ENCODE peak calls at places on chromosome 11, in six cellular contexts. One of them, this sample, is unnamed.

GRCh38 chr11:64698427-64698826 is 24.6 kb downstream of the NRXN2 start:
- DNase-seq in mesendoderm: no peak
- DNase-seq in IMR-90: no peak
- DNase-seq in H9: no peak
- DNase-seq in H1: no peak
- DNase-seq in mesenchymal stem cell: no peak
- DNase-seq in this sample: no peak

GRCh38 chr11:30424851-30425250 is 101.9 kb downstream of the ARL14EP start:
- DNase-seq in IMR-90: no peak
- DNase-seq in H9: no peak
- DNase-seq in mesenchymal stem cell: no peak
- DNase-seq in H1: no peak
- DNase-seq in mesendoderm: no peak
- DNase-seq in this sample: no peak

GRCh38 chr11:45142241-45142885 is 4.1 kb upstream of the PRDM11 start:
- DNase-seq in H1: no peak
- DNase-seq in H9: no peak
- DNase-seq in mesenchymal stem cell: no peak
- DNase-seq in IMR-90: peak; percentile 28
- DNase-seq in mesendoderm: no peak
- DNase-seq in this sample: no peak

GRCh38 chr11:110808291-110808690 is 96.1 kb upstream of the ARHGAP20 start:
- DNase-seq in IMR-90: no peak
- DNase-seq in mesenchymal stem cell: no peak
- DNase-seq in H1: no peak
- DNase-seq in mesendoderm: no peak
- DNase-seq in H9: no peak
- DNase-seq in this sample: no peak

GRCh38 chr11:97389270-97389669 is 999.5 kb downstream of the JRKL start:
- DNase-seq in H9: no peak
- DNase-seq in mesendoderm: no peak
- DNase-seq in IMR-90: no peak
- DNase-seq in H1: no peak
- DNase-seq in mesenchymal stem cell: no peak
- DNase-seq in this sample: no peak

GRCh38 chr11:16809901-16810668 is 71.6 kb downstream of the C11orf58 start:
- DNase-seq in H9: no peak
- DNase-seq in H1: no peak
- DNase-seq in IMR-90: peak; percentile 33
- DNase-seq in mesenchymal stem cell: no peak
- DNase-seq in mesendoderm: no peak
- DNase-seq in this sample: no peak

GRCh38 chr11:61700221-61700620 is 20.0 kb downstream of the DAGLA start:
- DNase-seq in mesendoderm: peak; percentile 56
- DNase-seq in mesenchymal stem cell: peak; percentile 56
- DNase-seq in H1: no peak
- DNase-seq in IMR-90: peak; percentile 51
- DNase-seq in H9: peak; percentile 72
- DNase-seq in this sample: no peak

GRCh38 chr11:17369094-17369493 is 17.5 kb downstream of the NCR3LG1 start:
- DNase-seq in mesenchymal stem cell: no peak
- DNase-seq in mesendoderm: no peak
- DNase-seq in H9: no peak
- DNase-seq in IMR-90: no peak
- DNase-seq in H1: no peak
- DNase-seq in this sample: no peak

GRCh38 chr11:94309757-94310156 is 5.4 kb downstream of the IZUMO1R start:
- DNase-seq in mesendoderm: no peak
- DNase-seq in H9: no peak
- DNase-seq in H1: no peak
- DNase-seq in IMR-90: no peak
- DNase-seq in mesenchymal stem cell: no peak
- DNase-seq in this sample: no peak

GRCh38 chr11:128291835-128292234 is 295.5 kb downstream of the ETS1 start:
- DNase-seq in mesendoderm: no peak
- DNase-seq in H9: no peak
- DNase-seq in IMR-90: no peak
- DNase-seq in mesenchymal stem cell: no peak
- DNase-seq in H1: no peak
- DNase-seq in this sample: no peak

GRCh38 chr11:36567684-36568083 is at the start of gene RAG1:
- DNase-seq in mesendoderm: no peak
- DNase-seq in H9: no peak
- DNase-seq in IMR-90: no peak
- DNase-seq in mesenchymal stem cell: no peak
- DNase-seq in H1: no peak
- DNase-seq in this sample: no peak

GRCh38 chr11:61635787-61636186 is 44.4 kb upstream of the DAGLA start:
- DNase-seq in IMR-90: no peak
- DNase-seq in mesenchymal stem cell: no peak
- DNase-seq in mesendoderm: no peak
- DNase-seq in H9: no peak
- DNase-seq in H1: no peak
- DNase-seq in this sample: no peak

GRCh38 chr11:12683857-12684256 is 9.6 kb downstream of the TEAD1 start:
- DNase-seq in IMR-90: no peak
- DNase-seq in H1: no peak
- DNase-seq in mesendoderm: no peak
- DNase-seq in mesenchymal stem cell: peak; percentile 68
- DNase-seq in H9: no peak
- DNase-seq in this sample: no peak

GRCh38 chr11:6746086-6746618 is 25.6 kb downstream of the OR2AG2 start:
- DNase-seq in mesendoderm: no peak
- DNase-seq in H1: no peak
- DNase-seq in IMR-90: no peak
- DNase-seq in mesenchymal stem cell: peak; percentile 15
- DNase-seq in H9: no peak
- DNase-seq in this sample: no peak

GRCh38 chr11:41047229-41047628 is 412.2 kb downstream of the LRRC4C start:
- DNase-seq in H1: no peak
- DNase-seq in mesendoderm: no peak
- DNase-seq in H9: no peak
- DNase-seq in IMR-90: no peak
- DNase-seq in mesenchymal stem cell: no peak
- DNase-seq in this sample: no peak

GRCh38 chr11:127993788-127994187 is 593.6 kb downstream of the ETS1 start:
- DNase-seq in H9: peak; percentile 51
- DNase-seq in mesenchymal stem cell: no peak
- DNase-seq in H1: peak; percentile 57
- DNase-seq in mesendoderm: peak; percentile 53
- DNase-seq in IMR-90: no peak
- DNase-seq in this sample: no peak

GRCh38 chr11:74504100-74504691 is 10.7 kb upstream of the LIPT2 start:
- DNase-seq in mesendoderm: no peak
- DNase-seq in H9: no peak
- DNase-seq in IMR-90: no peak
- DNase-seq in H1: no peak
- DNase-seq in mesenchymal stem cell: no peak
- DNase-seq in this sample: no peak
- H2BK15ac ChIP-seq in mesendoderm: no peak overlapping the region
- H2BK15ac ChIP-seq in H9: no peak overlapping the region
- H2BK15ac ChIP-seq in IMR-90: no peak overlapping the region
- H2BK15ac ChIP-seq in H1: no peak overlapping the region
- H2BK15ac ChIP-seq in mesenchymal stem cell: no peak overlapping the region
- H2BK15ac ChIP-seq in this sample: no peak overlapping the region

GRCh38 chr11:19952101-19952605 is 208.1 kb downstream of the DBX1 start:
- DNase-seq in mesendoderm: peak; percentile 51
- DNase-seq in IMR-90: no peak
- DNase-seq in mesenchymal stem cell: no peak
- DNase-seq in H1: no peak
- DNase-seq in H9: no peak
- DNase-seq in this sample: no peak
- H3K4me1 ChIP-seq in mesendoderm: peaks cover 9% of the 10 kb centered on the region
- H3K4me1 ChIP-seq in IMR-90: peaks cover 15% of the 10 kb centered on the region
- H3K4me1 ChIP-seq in mesenchymal stem cell: peaks cover 5% of the 10 kb centered on the region
- H3K4me1 ChIP-seq in H1: peaks cover 20% of the 10 kb centered on the region
- H3K4me1 ChIP-seq in H9: peaks cover 21% of the 10 kb centered on the region
- H3K4me1 ChIP-seq in this sample: peaks cover 7% of the 10 kb centered on the region

DNA sequence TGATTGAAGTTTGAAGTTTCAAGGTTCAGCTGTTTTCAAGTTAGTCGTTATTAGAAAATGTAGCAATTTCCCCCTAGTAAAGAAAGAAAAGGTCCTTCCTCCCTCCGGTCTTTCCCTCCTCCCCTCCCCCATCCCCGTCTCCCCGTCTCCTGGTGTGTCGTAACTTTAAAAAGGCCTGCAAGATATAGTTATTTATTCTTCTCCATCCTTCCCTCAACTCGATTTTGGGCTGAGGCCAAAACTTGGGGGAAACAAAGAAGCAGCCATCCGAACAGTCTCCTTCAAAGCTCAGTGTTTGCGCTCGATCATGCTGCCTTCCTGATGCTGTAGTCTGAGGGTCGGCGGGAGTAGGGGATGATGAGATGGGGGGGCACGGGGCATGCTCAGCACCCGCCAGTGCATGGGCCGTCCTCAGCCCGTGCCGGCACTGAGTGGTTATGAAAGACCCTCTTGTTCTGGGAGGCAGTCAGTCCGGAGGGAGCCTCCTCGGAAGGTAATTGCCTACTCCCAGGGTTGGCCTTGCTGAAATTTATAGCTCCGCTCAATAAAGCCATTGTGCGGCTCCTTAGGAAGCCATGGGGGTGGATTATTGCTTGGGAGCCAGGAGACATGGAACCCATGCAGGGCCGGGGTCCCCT is 212.5 kb upstream of the CADM1 start:
- DNase-seq in mesendoderm: no peak
- DNase-seq in IMR-90: no peak
- DNase-seq in mesenchymal stem cell: no peak
- DNase-seq in H1: no peak
- DNase-seq in H9: no peak
- DNase-seq in this sample: no peak
- H2BK15ac ChIP-seq in mesendoderm: no peak overlapping the region
- H2BK15ac ChIP-seq in IMR-90: no peak overlapping the region
- H2BK15ac ChIP-seq in mesenchymal stem cell: no peak overlapping the region
- H2BK15ac ChIP-seq in H1: no peak overlapping the region
- H2BK15ac ChIP-seq in H9: no peak overlapping the region
- H2BK15ac ChIP-seq in this sample: peak overlapping the region; percentile 8

DNA sequence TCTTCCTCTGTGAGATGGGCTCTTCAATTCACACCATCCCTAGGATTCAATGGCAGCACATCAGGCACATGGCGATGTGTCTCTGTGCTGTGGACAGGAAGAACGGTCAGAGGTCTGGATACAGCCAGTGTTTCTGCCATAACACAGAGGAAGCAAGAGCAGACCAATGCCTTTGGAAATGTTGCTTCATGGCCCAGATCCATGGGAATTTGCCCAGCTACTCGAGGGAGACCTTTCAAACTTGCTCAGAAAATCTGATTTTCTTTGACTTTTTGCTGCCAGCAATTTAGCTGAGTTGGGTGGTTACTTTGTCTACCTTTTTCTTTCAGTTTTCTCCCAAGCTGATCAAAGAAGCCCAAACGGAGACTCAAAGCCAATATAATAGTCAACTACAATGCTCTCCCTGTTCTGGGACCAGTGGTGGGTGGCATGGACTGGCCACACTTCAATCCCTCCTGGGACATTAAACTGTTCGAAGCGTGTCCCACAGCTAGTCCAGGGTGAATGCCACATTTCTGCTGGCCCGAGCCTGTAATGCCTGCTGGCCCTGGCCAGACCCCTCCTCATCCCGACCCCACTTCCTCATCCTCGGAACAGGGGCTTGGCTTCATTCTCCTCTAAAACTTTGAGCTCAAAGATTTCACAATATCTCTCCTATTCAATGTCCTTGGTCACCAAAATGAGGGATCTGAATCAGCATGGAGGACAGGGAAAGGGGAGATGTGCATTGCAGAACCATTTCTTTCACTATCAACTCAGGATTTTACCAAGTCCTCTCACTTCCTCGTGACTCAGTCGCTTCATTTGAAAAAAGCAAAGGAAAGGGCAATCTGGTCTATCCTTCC is 93.3 kb downstream of the ABTB2 start:
- DNase-seq in IMR-90: no peak
- DNase-seq in H1: no peak
- DNase-seq in mesendoderm: no peak
- DNase-seq in H9: no peak
- DNase-seq in mesenchymal stem cell: no peak
- DNase-seq in this sample: no peak
- H3K4me1 ChIP-seq in IMR-90: peaks cover 11% of the 10 kb centered on the region
- H3K4me1 ChIP-seq in H1: peaks cover 8% of the 10 kb centered on the region
- H3K4me1 ChIP-seq in mesendoderm: no peaks in the 10 kb centered on the region
- H3K4me1 ChIP-seq in H9: peaks cover 4% of the 10 kb centered on the region
- H3K4me1 ChIP-seq in mesenchymal stem cell: peaks cover 26% of the 10 kb centered on the region
- H3K4me1 ChIP-seq in this sample: peaks cover 9% of the 10 kb centered on the region

DNA sequence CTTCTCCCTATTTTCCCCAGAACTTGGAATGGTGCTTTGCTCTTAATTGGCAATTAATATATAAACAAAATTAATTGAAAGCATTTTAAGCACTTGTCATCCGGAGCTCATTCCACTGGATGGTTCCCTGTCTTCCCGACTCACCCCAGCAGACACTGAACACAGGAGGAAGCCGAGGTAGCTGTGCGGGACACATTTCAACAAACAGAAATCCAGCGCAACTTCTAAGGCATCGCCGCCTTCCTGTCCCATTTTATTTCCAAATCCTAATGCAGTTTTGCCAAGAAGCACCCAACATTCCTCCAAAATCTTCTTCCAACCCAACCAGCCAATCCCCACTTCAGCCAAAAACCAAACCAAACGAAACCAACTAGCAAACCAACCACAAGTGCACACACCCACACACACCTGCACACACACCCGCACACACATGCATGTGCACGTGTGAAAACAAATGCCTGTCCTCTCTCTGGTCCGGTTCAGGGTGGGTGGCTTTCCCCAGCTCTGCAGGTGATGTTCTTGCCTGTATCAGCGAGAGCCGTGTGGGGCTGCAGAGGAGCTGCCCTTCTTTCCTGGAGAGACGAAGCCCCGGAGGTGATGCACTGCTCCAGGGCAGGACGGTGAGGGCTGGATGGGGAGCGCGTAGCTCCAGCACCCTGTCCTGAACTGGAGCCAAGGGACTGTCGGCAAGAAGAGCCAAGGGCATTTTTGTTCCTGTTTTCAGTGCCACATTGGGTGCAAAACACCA is 100.9 kb upstream of the B3GAT1 start:
- DNase-seq in IMR-90: no peak
- DNase-seq in mesendoderm: no peak
- DNase-seq in H1: no peak
- DNase-seq in H9: no peak
- DNase-seq in mesenchymal stem cell: no peak
- DNase-seq in this sample: no peak
- H2BK15ac ChIP-seq in IMR-90: no peak overlapping the region
- H2BK15ac ChIP-seq in mesendoderm: no peak overlapping the region
- H2BK15ac ChIP-seq in H1: no peak overlapping the region
- H2BK15ac ChIP-seq in H9: no peak overlapping the region
- H2BK15ac ChIP-seq in mesenchymal stem cell: no peak overlapping the region
- H2BK15ac ChIP-seq in this sample: no peak overlapping the region

DNA sequence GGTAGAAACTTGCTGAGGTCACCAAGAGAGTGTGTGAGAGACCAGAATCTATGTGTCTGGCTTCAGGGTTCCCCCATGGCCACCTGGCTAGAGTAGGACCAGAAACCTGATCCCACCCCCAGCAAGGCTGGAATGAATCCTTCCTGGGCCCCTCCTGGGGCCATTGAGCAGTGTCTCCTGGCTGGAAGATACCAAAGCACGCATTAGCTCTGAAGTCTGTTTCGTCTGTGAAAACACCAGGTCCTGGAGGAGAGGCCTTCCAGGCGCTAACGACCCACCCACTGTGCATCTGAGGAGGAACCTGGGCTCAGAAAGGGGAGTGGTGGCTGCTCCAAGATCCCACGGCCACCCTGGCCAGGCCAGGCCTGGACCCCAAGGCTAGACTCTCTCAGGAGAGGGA is 15.5 kb upstream of the TSKU start:
- DNase-seq in H1: no peak
- DNase-seq in IMR-90: no peak
- DNase-seq in H9: no peak
- DNase-seq in mesendoderm: peak; percentile 56
- DNase-seq in mesenchymal stem cell: no peak
- DNase-seq in this sample: no peak
- H3K4me1 ChIP-seq in H1: peaks cover 20% of the 10 kb centered on the region
- H3K4me1 ChIP-seq in IMR-90: peaks cover 53% of the 10 kb centered on the region
- H3K4me1 ChIP-seq in H9: peaks cover 2% of the 10 kb centered on the region
- H3K4me1 ChIP-seq in mesendoderm: peaks cover 50% of the 10 kb centered on the region
- H3K4me1 ChIP-seq in mesenchymal stem cell: peaks cover 51% of the 10 kb centered on the region
- H3K4me1 ChIP-seq in this sample: peaks cover 11% of the 10 kb centered on the region

GRCh38 chr11:112785717-112786116 is 175.5 kb upstream of the NCAM1 start:
- DNase-seq in mesenchymal stem cell: no peak
- DNase-seq in mesendoderm: no peak
- DNase-seq in H1: no peak
- DNase-seq in IMR-90: peak; percentile 11
- DNase-seq in H9: no peak
- DNase-seq in this sample: no peak
- H2BK15ac ChIP-seq in mesenchymal stem cell: no peak overlapping the region
- H2BK15ac ChIP-seq in mesendoderm: no peak overlapping the region
- H2BK15ac ChIP-seq in H1: no peak overlapping the region
- H2BK15ac ChIP-seq in IMR-90: no peak overlapping the region
- H2BK15ac ChIP-seq in H9: no peak overlapping the region
- H2BK15ac ChIP-seq in this sample: no peak overlapping the region